ENCODE peak calls at places on chromosomes 5 and 9, in four cellular contexts. P is trophoblast cell, G is mesendoderm, T is H1. O is an unnamed sample. For H3K79me2, the result is how much of the 10 kb centered on the place peaks cover.

GRCh38 chr9:114908796-114909448 is 21.5 kb downstream of the TNFSF8 start:
- DNase-seq in T (no peak), P (peak), G (peak), O (no peak)

GRCh38 chr5:129172561-129172960 is 78.0 kb downstream of the ISOC1 start:
- DNase-seq in T (no peak), P (no peak), G (peak), O (no peak)

GRCh38 chr5:178624626-178625546 is 2.0 kb downstream of the CLK4 start:
- DNase-seq in P (no peak), T (no peak), G (peak), O (no peak)

GRCh38 chr5:53109041-53109435 is 519 bp downstream of the MOCS2 start:
- DNase-seq in P (no peak), T (no peak), G (peak), O (no peak)

GRCh38 chr5:73384861-73385260 is 63.7 kb downstream of the FOXD1 start:
- DNase-seq in P (no peak), G (no peak), T (no peak), O (no peak)

GRCh38 chr5:42811591-42812392 is at the start of gene SELENOP:
- DNase-seq in G (peak), P (no peak), T (peak), O (no peak)

GRCh38 chr5:115375922-115376321 is 79.5 kb upstream of the CCDC112 start:
- DNase-seq in T (no peak), P (no peak), G (no peak), O (no peak)

GRCh38 chr9:131744171-131744714 is 4.4 kb upstream of the RAPGEF1 start:
- DNase-seq in G (no peak), T (no peak), P (peak), O (no peak)

GRCh38 chr5:154260224-154260859 is 69.8 kb downstream of the GALNT10 start:
- DNase-seq in P (no peak), G (no peak), T (no peak), O (no peak)

GRCh38 chr9:127495884-127496555 is 44.7 kb downstream of the LRSAM1 start:
- DNase-seq in P (no peak), T (no peak), G (no peak), O (no peak)

GRCh38 chr5:159324986-159325385 is 5.3 kb downstream of the IL12B start:
- DNase-seq in G (no peak), T (no peak), P (no peak), O (no peak)

GRCh38 chr5:36403601-36404311 is 102.1 kb upstream of the RANBP3L start:
- DNase-seq in T (no peak), G (no peak), P (no peak), O (no peak)

GRCh38 chr9:116499986-116500871 is 186.9 kb upstream of the TRIM32 start:
- DNase-seq in G (peak), T (no peak), P (no peak), O (no peak)

GRCh38 chr5:134025786-134026185 is 21.0 kb upstream of the VDAC1 start:
- DNase-seq in G (no peak), P (no peak), T (no peak), O (no peak)

GRCh38 chr9:119802621-119803020 is 433.4 kb upstream of the BRINP1 start:
- DNase-seq in T (no peak), G (no peak), P (no peak), O (no peak)

GRCh38 chr9:137149367-137149766 is 10.4 kb downstream of the GRIN1 start:
- DNase-seq in T (no peak), P (no peak), G (no peak), O (no peak)

GRCh38 chr5:1415059-1415425 is 30.2 kb downstream of the SLC6A3 start:
- DNase-seq in P (no peak), T (no peak), G (no peak), O (no peak)

GRCh38 chr5:101370240-101370639 is 467.2 kb upstream of the ST8SIA4 start:
- DNase-seq in G (no peak), P (no peak), T (no peak), O (no peak)

GRCh38 chr5:134524219-134524825 is 1.1 kb upstream of the JADE2 start:
- DNase-seq in G (peak), T (peak), P (peak), O (peak)

GRCh38 chr9:30075451-30076199 is 2308.8 kb upstream of the ACO1 start:
- DNase-seq in P (peak), T (no peak), G (peak), O (no peak)

GRCh38 chr9:135608999-135609317 is 30.4 kb downstream of the GLT6D1 start:
- DNase-seq in G (no peak), P (no peak), T (no peak), O (no peak)

GRCh38 chr5:40746703-40747102 is 9.1 kb downstream of the TTC33 start:
- DNase-seq in G (no peak), T (no peak), P (no peak), O (no peak)

GRCh38 chr9:18185196-18185595 is 288.8 kb upstream of the ADAMTSL1 start:
- DNase-seq in G (peak), P (peak), T (no peak), O (no peak)

GRCh38 chr5:151492729-151493128 is 45.3 kb downstream of the SLC36A1 start:
- DNase-seq in P (no peak), G (peak), T (no peak), O (no peak)

GRCh38 chr5:4700082-4700481 is 440.0 kb upstream of the ADAMTS16 start:
- DNase-seq in T (peak), P (peak), G (peak), O (peak)

GRCh38 chr5:139027150-139027549 is 152.0 kb upstream of the LRRTM2 start:
- DNase-seq in T (no peak), P (no peak), G (no peak), O (no peak)

GRCh38 chr5:127696688-127697087 is 6.5 kb upstream of the CCDC192 start:
- DNase-seq in T (no peak), P (peak), G (peak), O (no peak)

GRCh38 chr5:51388488-51389325 is 5.5 kb downstream of the ISL1 start:
- DNase-seq in T (no peak), P (no peak), G (peak), O (no peak)

GRCh38 chr5:74041913-74042312 is 415.9 kb downstream of the ARHGEF28 start:
- DNase-seq in T (no peak), P (no peak), G (no peak), O (no peak)

GRCh38 chr5:87949665-87950640 is 318.7 kb downstream of the TMEM161B start:
- DNase-seq in P (no peak), T (no peak), G (peak), O (no peak)

GRCh38 chr5:180601591-180602480 is 10.5 kb upstream of the SCGB3A1 start:
- DNase-seq in G (no peak), P (no peak), T (no peak), O (peak)

GRCh38 chr5:176541338-176542134 is 4.3 kb upstream of the RNF44 start:
- DNase-seq in T (no peak), G (peak), P (no peak), O (peak)

GRCh38 chr9:35748858-35749514 is at the start of the genes GBA2 and RGP1:
- DNase-seq in T (no peak), G (peak), P (peak), O (peak)

GRCh38 chr5:107570805-107571531 is 99.8 kb downstream of the EFNA5 start:
- DNase-seq in T (no peak), P (no peak), G (peak), O (no peak)

GRCh38 chr5:396715-397032 is 46.3 kb upstream of the EXOC3 start:
- DNase-seq in T (no peak), G (no peak), P (no peak), O (no peak)

GRCh38 chr5:127924606-127925005 is 159.0 kb upstream of the SLC12A2 start:
- DNase-seq in G (no peak), T (no peak), P (no peak), O (no peak)

DNA sequence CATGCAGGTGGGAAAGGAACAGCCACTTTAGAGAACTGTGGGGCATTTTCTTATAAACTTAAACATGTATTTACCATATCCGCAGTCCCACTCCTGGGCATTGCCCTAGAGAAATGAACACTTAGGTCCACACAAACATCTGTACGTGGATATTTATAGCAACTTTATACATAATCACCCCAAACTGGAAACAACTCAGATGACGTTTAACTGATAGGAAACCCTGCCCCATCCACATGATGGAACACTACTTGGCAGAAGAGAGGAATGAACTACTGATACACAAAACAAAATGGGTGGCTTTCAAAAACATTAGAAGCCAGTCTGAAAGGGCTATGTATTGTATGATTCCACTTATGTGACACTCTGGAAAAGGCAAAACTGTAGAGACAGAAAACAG is 22.4 kb downstream of the ECM2 start:
- DNase-seq in T (no peak), P (no peak), G (no peak), O (no peak)
- H3K4ac ChIP-seq in T (no peak), P (no peak), G (no peak), O (no peak)

GRCh38 chr5:141713616-141714309 is 31.7 kb upstream of the ARAP3 start:
- DNase-seq in T (no peak), G (no peak), P (peak), O (no peak)
- H3K27ac ChIP-seq in T (no peak), G (no peak), P (no peak), O (no peak)

GRCh38 chr5:172852490-172853354 is 18.7 kb downstream of the ERGIC1 start:
- DNase-seq in P (peak), G (no peak), T (no peak), O (no peak)

GRCh38 chr5:172853355-172853975 is 19.4 kb downstream of the ERGIC1 start:
- DNase-seq in G (peak), P (no peak), T (no peak), O (no peak)

GRCh38 chr5:172854958-172855357 is 20.9 kb downstream of the ERGIC1 start:
- DNase-seq in P (no peak), T (no peak), G (no peak), O (no peak)

GRCh38 chr5:172855597-172856292 is 21.7 kb downstream of the ERGIC1 start:
- DNase-seq in G (no peak), T (no peak), P (no peak), O (no peak)

DNA sequence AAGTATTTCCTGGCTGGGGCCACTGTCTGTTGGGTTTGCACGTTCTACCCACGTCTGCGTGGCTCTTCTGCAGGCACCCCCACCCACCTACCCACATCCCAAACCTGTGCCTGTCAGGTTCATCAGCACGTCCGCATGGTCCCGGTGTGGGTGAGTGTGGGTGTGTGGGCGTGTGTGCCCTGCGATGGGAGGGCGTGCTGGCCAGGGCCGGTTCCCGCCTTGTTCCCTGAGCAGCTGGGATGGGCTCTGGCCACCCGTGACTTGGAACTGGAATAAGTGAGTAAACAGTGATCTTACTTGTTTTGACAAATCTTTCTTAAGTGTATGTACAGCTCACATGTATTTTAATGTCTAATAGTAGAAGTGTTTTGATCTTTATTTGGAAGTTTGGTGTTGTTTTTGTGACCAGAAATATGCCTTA is 20.4 kb downstream of the ERGIC1 start:
- DNase-seq in T (no peak), G (no peak), P (no peak), O (no peak)
- H3K79me2 ChIP-seq in T (under half), G (under half), P (under half), O (under half)

DNA sequence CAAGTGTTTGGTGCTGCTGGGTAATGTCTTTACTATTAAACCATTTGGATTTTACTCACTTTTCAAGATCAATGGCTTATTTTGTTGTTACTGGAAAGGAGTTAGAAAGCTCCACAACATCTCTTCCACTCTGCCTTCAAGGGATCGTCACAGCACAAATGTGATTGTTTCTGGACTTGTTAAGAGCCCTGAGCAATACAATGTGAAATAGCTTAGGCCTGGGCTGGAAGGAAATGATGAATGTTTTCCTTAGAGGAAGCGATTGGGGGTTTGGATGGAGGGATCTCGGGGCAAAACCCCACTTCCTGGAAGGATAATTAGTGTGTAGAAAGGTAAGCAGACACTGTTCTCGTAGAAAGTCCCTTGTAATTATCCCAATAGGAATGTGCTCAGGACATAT is 59.3 kb upstream of the MYO10 start:
- DNase-seq in P (no peak), G (no peak), T (no peak), O (no peak)
- H3K4ac ChIP-seq in P (no peak), G (no peak), T (no peak), O (no peak)

GRCh38 chr5:142222881-142223558 is 101.8 kb downstream of the SPRY4 start:
- DNase-seq in P (no peak), T (no peak), G (no peak), O (no peak)
- H3K27ac ChIP-seq in P (no peak), T (no peak), G (no peak), O (no peak)

GRCh38 chr5:77438057-77438456 is 54.1 kb downstream of the WDR41 start:
- DNase-seq in T (no peak), G (no peak), P (no peak), O (no peak)
- H3K79me2 ChIP-seq in T (under half), G (under half), P (under half), O (under half)

DNA sequence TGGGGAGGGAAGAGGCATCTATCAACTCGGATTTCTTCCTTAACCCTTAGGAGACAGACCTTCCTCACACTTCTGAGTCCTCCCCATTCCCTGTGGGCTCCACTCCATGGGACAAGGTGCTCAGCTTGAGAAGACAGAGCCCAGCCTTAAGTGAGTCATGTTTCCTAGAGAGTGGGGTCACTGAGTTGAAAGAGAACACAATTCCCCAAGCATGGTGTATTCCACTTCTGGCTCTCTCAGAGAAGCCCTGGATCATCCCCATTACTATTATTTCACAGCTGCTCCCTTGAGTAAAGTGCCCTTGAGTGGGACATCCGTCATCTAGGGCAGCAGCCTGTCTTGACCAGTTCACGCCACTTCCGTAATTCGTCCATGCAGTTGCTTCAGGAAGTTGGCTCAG is 604.8 kb downstream of the BNC2 start:
- DNase-seq in G (no peak), P (no peak), T (no peak), O (no peak)
- H3K4ac ChIP-seq in G (no peak), P (no peak), T (no peak), O (no peak)

GRCh38 chr5:37770791-37771190 is 69.0 kb downstream of the GDNF start:
- DNase-seq in T (no peak), P (no peak), G (no peak), O (no peak)

GRCh38 chr5:37767961-37768360 is 71.9 kb downstream of the GDNF start:
- DNase-seq in P (no peak), T (no peak), G (no peak), O (no peak)

GRCh38 chr5:37769840-37770239 is 70.0 kb downstream of the GDNF start:
- DNase-seq in G (no peak), T (no peak), P (no peak), O (no peak)

GRCh38 chr5:37768362-37768761 is 71.5 kb downstream of the GDNF start:
- DNase-seq in P (no peak), G (no peak), T (no peak), O (no peak)

GRCh38 chr5:37769108-37769507 is 70.7 kb downstream of the GDNF start:
- DNase-seq in T (no peak), G (no peak), P (no peak), O (no peak)
- H3K27ac ChIP-seq in T (no peak), G (no peak), P (no peak), O (no peak)

GRCh38 chr5:168334161-168335094 is 43.0 kb downstream of the WWC1 start:
- DNase-seq in T (peak), P (peak), G (peak), O (peak)
- H3K79me2 ChIP-seq in T (under half), P (under half), G (under half), O (under half)

O was measured in H9.